ENCODE peak calls at places on chromosome 13, in eight cellular contexts. M, X, H, A, Z, P, Y and B are unnamed samples.

GRCh38 chr13:87498681-87499080 is 172.5 kb upstream of the SLITRK5 start:
- DNase-seq in P (no peak), X (no peak), A (no peak), H (no peak), Z (no peak), M (no peak), Y (peak; percentile 0), B (no peak)

GRCh38 chr13:83878691-83879410 is 3.4 kb downstream of the SLITRK1 start:
- DNase-seq in X (no peak), A (no peak), Z (peak; percentile 52), M (no peak), P (no peak), Y (no peak), H (no peak), B (no peak)

GRCh38 chr13:109622006-109622405 is 164.4 kb downstream of the IRS2 start:
- DNase-seq in P (no peak), Y (no peak), X (no peak), M (no peak), Z (no peak), A (no peak), H (no peak), B (no peak)

GRCh38 chr13:38044067-38044466 is 174.5 kb upstream of the TRPC4 start:
- DNase-seq in A (no peak), Y (no peak), X (no peak), P (no peak), M (no peak), Z (no peak), H (no peak), B (no peak)

GRCh38 chr13:46666727-46667456 is 113.9 kb downstream of the LRCH1 start:
- DNase-seq in A (peak; percentile 82), X (no peak), P (no peak), Y (no peak), Z (no peak), H (no peak), M (no peak), B (no peak)

GRCh38 chr13:31943591-31943990 is 88.0 kb upstream of the FRY start:
- DNase-seq in H (no peak), Y (no peak), X (no peak), P (no peak), A (no peak), Z (no peak), M (no peak), B (no peak)

GRCh38 chr13:107138468-107138867 is 570.5 kb upstream of the ARGLU1 start:
- DNase-seq in Y (no peak), A (no peak), P (no peak), Z (no peak), X (no peak), M (no peak), H (no peak), B (no peak)

GRCh38 chr13:94061316-94061715 is 418.2 kb downstream of the DCT start:
- DNase-seq in X (no peak), Y (peak; percentile 79), P (no peak), Z (no peak), H (no peak), A (no peak), M (no peak), B (peak; percentile 13)

GRCh38 chr13:77136902-77137420 is 110.0 kb upstream of the FBXL3 start:
- DNase-seq in P (no peak), H (no peak), M (no peak), A (no peak), X (peak; percentile 65), Y (peak; percentile 95), Z (no peak), B (peak; percentile 82)

GRCh38 chr13:63446329-63446728 is 2030.7 kb upstream of the PCDH20 start:
- DNase-seq in Y (no peak), P (no peak), M (no peak), H (no peak), Z (no peak), A (no peak), X (no peak), B (no peak)

GRCh38 chr13:75357576-75358295 is 124.2 kb downstream of the TBC1D4 start:
- DNase-seq in Z (no peak), X (peak; percentile 79), P (no peak), A (no peak), M (no peak), H (peak; percentile 74), Y (peak; percentile 68), B (no peak)

GRCh38 chr13:33016414-33017409 is at the start of gene KL:
- DNase-seq in H (peak; percentile 79), P (peak; percentile 23), Y (no peak), X (peak; percentile 16), A (peak; percentile 66), M (no peak), Z (no peak), B (no peak)

GRCh38 chr13:50375792-50376191 is 360.5 kb downstream of the KCNRG start:
- DNase-seq in P (no peak), H (no peak), Z (no peak), X (peak; percentile 44), Y (peak; percentile 68), A (no peak), M (no peak), B (no peak)

GRCh38 chr13:50377726-50378270 is 362.6 kb downstream of the KCNRG start:
- DNase-seq in A (no peak), Y (no peak), Z (no peak), H (no peak), X (no peak), M (no peak), P (no peak), B (no peak)

GRCh38 chr13:50374517-50374916 is 359.3 kb downstream of the KCNRG start:
- DNase-seq in Z (no peak), Y (no peak), H (no peak), M (no peak), X (no peak), P (no peak), A (no peak), B (no peak)

GRCh38 chr13:50378513-50378970 is 363.3 kb downstream of the KCNRG start:
- DNase-seq in P (no peak), X (no peak), Z (no peak), M (no peak), Y (no peak), H (no peak), A (no peak), B (no peak)

GRCh38 chr13:50376895-50377575 is 361.8 kb downstream of the KCNRG start:
- DNase-seq in H (no peak), M (no peak), X (no peak), Y (no peak), A (no peak), Z (no peak), P (no peak), B (no peak)
- TF ChIP-seq CTCF in H (peak; percentile 7), M (no peak), X (no peak), Y (no peak), A (no peak), Z (peak; percentile 53), P (no peak), B (no peak)

DNA sequence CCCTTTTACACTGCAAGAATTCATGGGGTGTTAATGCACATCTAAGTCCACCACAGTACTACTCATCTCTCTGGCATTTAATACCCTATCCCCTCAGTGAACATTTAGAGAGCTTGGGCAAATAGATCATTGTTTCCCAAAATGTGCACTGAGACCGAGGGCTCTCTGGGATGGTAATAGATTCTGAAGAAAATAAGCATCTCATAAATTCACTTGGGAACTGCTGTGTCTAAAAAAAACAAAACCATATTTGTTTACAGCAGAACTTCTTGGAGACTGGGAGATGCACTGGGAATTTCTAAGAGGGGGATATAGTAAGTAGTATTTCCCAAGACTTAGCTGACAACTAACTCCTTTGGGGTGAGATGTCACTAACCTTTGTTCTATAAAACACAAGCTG is 58.4 kb downstream of the ENOX1 start:
- DNase-seq in X (no peak), H (no peak), A (no peak), P (no peak), Z (no peak), M (no peak), Y (no peak), B (no peak)
- H3K27ac ChIP-seq in X (no peak overlapping the region), H (no peak overlapping the region), A (no peak overlapping the region), P (no peak overlapping the region), Z (no peak overlapping the region), M (no peak overlapping the region), Y (no peak overlapping the region), B (no peak overlapping the region)

DNA sequence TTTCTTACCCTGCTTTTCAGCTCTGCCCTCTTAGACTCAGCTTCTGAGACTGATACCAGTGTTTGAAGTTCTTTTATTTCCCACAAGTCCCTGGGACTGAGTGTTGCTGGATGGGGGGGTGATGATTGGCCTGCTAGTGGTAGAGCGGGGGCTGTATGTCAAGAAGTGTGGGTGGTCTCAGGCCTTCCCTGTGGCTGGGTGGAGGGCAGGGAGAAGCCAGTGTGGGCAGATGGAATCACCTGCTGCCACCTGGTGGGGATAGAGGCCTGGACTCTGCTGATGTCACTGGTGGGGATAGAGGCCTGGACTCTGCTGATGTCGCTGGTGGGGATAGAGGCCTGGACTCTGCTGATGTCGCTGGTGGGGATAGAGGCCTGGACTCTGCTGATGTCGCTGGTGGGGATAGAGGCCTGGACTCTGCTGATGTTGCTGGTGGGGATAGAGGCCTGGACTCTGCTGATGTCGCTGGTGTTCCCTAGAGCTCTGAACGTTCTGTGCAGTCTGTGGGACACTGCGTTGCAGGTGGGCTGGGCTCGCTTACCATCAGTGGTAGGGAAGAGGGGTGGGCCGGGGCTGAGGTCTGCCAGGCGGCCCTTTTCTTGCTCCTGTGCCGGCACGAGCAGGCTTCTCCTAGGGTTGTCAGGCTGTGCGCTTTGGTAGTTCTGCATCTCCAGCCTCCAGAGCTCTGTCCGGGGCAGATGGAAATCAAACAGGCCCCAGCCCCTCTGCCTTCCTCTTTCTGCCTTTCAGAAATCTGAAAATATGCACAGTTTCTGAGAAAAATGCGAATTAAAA is 101.3 kb downstream of the ARHGEF7 start:
- DNase-seq in M (no peak), Y (peak; percentile 27), P (peak; percentile 33), H (peak; percentile 61), Z (peak; percentile 70), X (peak; percentile 38), A (peak; percentile 78), B (no peak)
- TF ChIP-seq CTCF in M (peak; percentile 54), Y (peak; percentile 47), P (no peak), H (peak; percentile 43), Z (peak; percentile 69), X (peak; percentile 48), A (peak; percentile 38), B (peak; percentile 53)

GRCh38 chr13:40632915-40633314 is 33.5 kb downstream of the FOXO1 start:
- DNase-seq in Y (no peak), A (no peak), X (no peak), H (no peak), Z (no peak), M (no peak), P (no peak), B (no peak)

GRCh38 chr13:40626566-40626965 is 39.9 kb downstream of the FOXO1 start:
- DNase-seq in A (no peak), M (no peak), H (no peak), Z (no peak), P (no peak), X (no peak), Y (no peak), B (no peak)

GRCh38 chr13:40626977-40627376 is 39.5 kb downstream of the FOXO1 start:
- DNase-seq in Z (no peak), P (no peak), A (no peak), X (no peak), Y (no peak), M (no peak), H (no peak), B (no peak)

GRCh38 chr13:40631605-40632004 is 34.8 kb downstream of the FOXO1 start:
- DNase-seq in Y (no peak), A (no peak), H (no peak), Z (no peak), X (no peak), M (no peak), P (no peak), B (no peak)

GRCh38 chr13:40629678-40630384 is 36.6 kb downstream of the FOXO1 start:
- DNase-seq in A (no peak), Z (no peak), M (no peak), X (no peak), Y (no peak), P (no peak), H (no peak), B (no peak)
- H3K27ac ChIP-seq in A (no peak overlapping the region), Z (no peak overlapping the region), M (no peak overlapping the region), X (no peak overlapping the region), Y (no peak overlapping the region), P (no peak overlapping the region), H (no peak overlapping the region), B (no peak overlapping the region)

GRCh38 chr13:25018729-25019115 is 77.2 kb upstream of the PABPC3 start:
- DNase-seq in Z (no peak), P (peak; percentile 23), Y (no peak), H (no peak), M (no peak), A (no peak), X (no peak), B (no peak)
- TF ChIP-seq CTCF in Z (no peak), P (no peak), Y (no peak), H (no peak), M (no peak), A (no peak), X (no peak), B (no peak)